ENCODE peak calls at places on chromosomes 12 and 14, in ten cellular contexts. N is choroid plexus epithelial cell, Y is NCI-H345, C is right lobe of liver, E is left kidney, D is lung microvascular endothelial cell, F is aorta, A is NB4, W is hippocampal formation, L is left ventricle myocardium superior. R is an unnamed sample.

GRCh38 chr12:64669270-64669842 is 59.1 kb downstream of the RASSF3 start:
- DNase-seq in Y (no peak), A (peak), D (no peak), C (peak), W (no peak), F (peak), E (peak), L (peak), N (peak), R (peak)

GRCh38 chr12:26246483-26247164 is 51.3 kb downstream of the SSPN start:
- DNase-seq in D (no peak), A (no peak), L (no peak), C (no peak), F (no peak), E (no peak), Y (no peak), N (no peak), W (no peak), R (no peak)

GRCh38 chr12:129423041-129423580 is 480.7 kb downstream of the TMEM132D start:
- DNase-seq in A (no peak), N (no peak), C (no peak), F (no peak), L (no peak), D (peak), Y (no peak), W (no peak), E (no peak), R (no peak)

GRCh38 chr12:115337693-115338543 is 653.9 kb upstream of the TBX3 start:
- DNase-seq in D (no peak), E (no peak), Y (peak), A (no peak), L (peak), N (peak), F (peak), C (no peak), W (peak), R (peak)

GRCh38 chr14:47674148-47674545 is 1.3 kb downstream of the MDGA2 start:
- DNase-seq in L (no peak), D (no peak), N (peak), W (no peak), F (no peak), C (no peak), E (peak), Y (peak), A (no peak), R (no peak)

GRCh38 chr14:75404843-75405242 is 23.0 kb upstream of the JDP2 start:
- DNase-seq in D (no peak), W (no peak), E (no peak), L (no peak), N (no peak), A (no peak), F (no peak), Y (no peak), C (no peak), R (no peak)

GRCh38 chr12:58640314-58640713 is 280.0 kb downstream of the LRIG3 start:
- DNase-seq in A (no peak), E (no peak), Y (no peak), N (peak), C (no peak), W (no peak), D (no peak), L (no peak), F (no peak), R (no peak)

GRCh38 chr14:83827383-83827782 is 1702.6 kb upstream of the FLRT2 start:
- DNase-seq in Y (no peak), W (no peak), F (no peak), E (no peak), L (no peak), A (no peak), N (peak), D (no peak), C (no peak), R (no peak)

GRCh38 chr12:120453060-120453761 is 7.0 kb downstream of the GATC start:
- DNase-seq in D (no peak), C (no peak), Y (no peak), E (no peak), A (no peak), N (no peak), W (no peak), F (no peak), L (no peak), R (no peak)

GRCh38 chr12:71469235-71469873 is 29.8 kb downstream of the LGR5 start:
- DNase-seq in E (no peak), W (no peak), N (peak), A (no peak), D (no peak), F (peak), C (no peak), L (no peak), Y (no peak), R (no peak)

GRCh38 chr12:100779191-100779590 is 15.4 kb upstream of the ANO4 start:
- DNase-seq in E (no peak), C (no peak), Y (no peak), W (no peak), L (no peak), N (no peak), D (no peak), A (no peak), F (no peak), R (no peak)

GRCh38 chr12:2647186-2647585 is 147.6 kb upstream of the FKBP4 start:
- DNase-seq in N (no peak), L (no peak), F (peak), Y (no peak), C (no peak), D (no peak), A (no peak), E (no peak), W (no peak), R (no peak)

GRCh38 chr12:202081-202731 is 11.8 kb downstream of the SLC6A12 start:
- DNase-seq in Y (peak), C (no peak), F (no peak), D (no peak), N (no peak), L (no peak), A (no peak), E (no peak), W (no peak), R (no peak)

GRCh38 chr12:51887476-51888315 is at the start of gene ANKRD33:
- DNase-seq in W (no peak), N (peak), C (peak), A (no peak), Y (no peak), F (peak), L (peak), E (peak), D (no peak), R (no peak)

GRCh38 chr14:54772451-54772881 is 130.2 kb downstream of the GCH1 start:
- DNase-seq in W (no peak), L (no peak), N (peak), E (no peak), F (no peak), A (no peak), C (no peak), D (no peak), Y (no peak), R (no peak)

GRCh38 chr14:64721391-64721791 is 17.2 kb downstream of the PLEKHG3 start:
- DNase-seq in E (peak), W (no peak), C (peak), N (peak), A (peak), L (no peak), F (peak), Y (peak), D (no peak), R (peak)

GRCh38 chr12:92927436-92928116 is 1.5 kb downstream of the EEA1 start:
- DNase-seq in N (peak), W (peak), C (no peak), D (peak), F (no peak), L (no peak), A (peak), Y (no peak), E (peak), R (no peak)

R was measured in heart left ventricle.